ENCODE peak calls at places on chromosomes 16 and 17, in nine cellular contexts. One of them, this sample, is unnamed. For H3K4me1, the result is how much of the 10 kb centered on the place peaks cover.

GRCh38 chr17:44916781-44917241 is 1.5 kb upstream of the GFAP start:
- DNase-seq in left lung: peak
- DNase-seq in mesenchymal stem cell: no peak
- DNase-seq in stomach: no peak
- DNase-seq in heart left ventricle: peak
- DNase-seq in left ventricle myocardium inferior: peak
- DNase-seq in cardiac muscle cell: peak
- DNase-seq in psoas muscle: peak
- DNase-seq in hepatocyte: peak
- DNase-seq in this sample: peak

GRCh38 chr17:56939869-56940484 is 20.9 kb downstream of the COIL start:
- DNase-seq in psoas muscle: no peak
- DNase-seq in cardiac muscle cell: peak
- DNase-seq in left lung: no peak
- DNase-seq in stomach: no peak
- DNase-seq in left ventricle myocardium inferior: no peak
- DNase-seq in mesenchymal stem cell: peak
- DNase-seq in heart left ventricle: no peak
- DNase-seq in hepatocyte: peak
- DNase-seq in this sample: no peak

GRCh38 chr16:69567031-69567680 is 1.4 kb downstream of the NFAT5 start:
- DNase-seq in heart left ventricle: no peak
- DNase-seq in left ventricle myocardium inferior: no peak
- DNase-seq in mesenchymal stem cell: no peak
- DNase-seq in left lung: no peak
- DNase-seq in stomach: no peak
- DNase-seq in psoas muscle: no peak
- DNase-seq in hepatocyte: peak
- DNase-seq in cardiac muscle cell: no peak
- DNase-seq in this sample: no peak

GRCh38 chr16:51839697-51840462 is 688.8 kb upstream of the SALL1 start:
- DNase-seq in psoas muscle: no peak
- DNase-seq in hepatocyte: no peak
- DNase-seq in cardiac muscle cell: no peak
- DNase-seq in stomach: no peak
- DNase-seq in mesenchymal stem cell: peak
- DNase-seq in left ventricle myocardium inferior: no peak
- DNase-seq in left lung: no peak
- DNase-seq in heart left ventricle: no peak
- DNase-seq in this sample: no peak

GRCh38 chr16:4330277-4330882 is 14.5 kb downstream of the GLIS2 start:
- DNase-seq in mesenchymal stem cell: peak
- DNase-seq in psoas muscle: peak
- DNase-seq in hepatocyte: peak
- DNase-seq in left lung: peak
- DNase-seq in stomach: peak
- DNase-seq in cardiac muscle cell: peak
- DNase-seq in left ventricle myocardium inferior: peak
- DNase-seq in heart left ventricle: peak
- DNase-seq in this sample: peak

GRCh38 chr16:88685156-88686061 is 898 bp downstream of the SNAI3 start:
- DNase-seq in cardiac muscle cell: peak
- DNase-seq in left lung: peak
- DNase-seq in psoas muscle: no peak
- DNase-seq in hepatocyte: peak
- DNase-seq in heart left ventricle: no peak
- DNase-seq in left ventricle myocardium inferior: no peak
- DNase-seq in stomach: no peak
- DNase-seq in mesenchymal stem cell: peak
- DNase-seq in this sample: peak

GRCh38 chr17:78263063-78263735 is 31.8 kb downstream of the TMEM235 start:
- DNase-seq in psoas muscle: no peak
- DNase-seq in left lung: peak
- DNase-seq in heart left ventricle: peak
- DNase-seq in stomach: peak
- DNase-seq in cardiac muscle cell: peak
- DNase-seq in mesenchymal stem cell: peak
- DNase-seq in left ventricle myocardium inferior: peak
- DNase-seq in hepatocyte: peak
- DNase-seq in this sample: peak

GRCh38 chr17:6467567-6467966 is 23.3 kb downstream of the PIMREG start:
- DNase-seq in psoas muscle: no peak
- DNase-seq in stomach: no peak
- DNase-seq in cardiac muscle cell: no peak
- DNase-seq in left ventricle myocardium inferior: no peak
- DNase-seq in hepatocyte: no peak
- DNase-seq in heart left ventricle: no peak
- DNase-seq in mesenchymal stem cell: no peak
- DNase-seq in left lung: no peak
- DNase-seq in this sample: no peak

GRCh38 chr17:77208217-77208808 is 67.5 kb downstream of the SEC14L1 start:
- DNase-seq in heart left ventricle: peak
- DNase-seq in cardiac muscle cell: peak
- DNase-seq in psoas muscle: no peak
- DNase-seq in left ventricle myocardium inferior: no peak
- DNase-seq in hepatocyte: peak
- DNase-seq in stomach: peak
- DNase-seq in left lung: no peak
- DNase-seq in mesenchymal stem cell: peak
- DNase-seq in this sample: no peak

GRCh38 chr17:81691196-81691595 is 7.4 kb downstream of the HGS start:
- DNase-seq in stomach: no peak
- DNase-seq in mesenchymal stem cell: no peak
- DNase-seq in cardiac muscle cell: no peak
- DNase-seq in hepatocyte: no peak
- DNase-seq in left ventricle myocardium inferior: no peak
- DNase-seq in left lung: no peak
- DNase-seq in heart left ventricle: no peak
- DNase-seq in psoas muscle: no peak
- DNase-seq in this sample: no peak

GRCh38 chr16:85137323-85138072 is 25.2 kb upstream of the CIBAR2 start:
- DNase-seq in stomach: peak
- DNase-seq in mesenchymal stem cell: peak
- DNase-seq in psoas muscle: peak
- DNase-seq in heart left ventricle: peak
- DNase-seq in hepatocyte: peak
- DNase-seq in left lung: peak
- DNase-seq in cardiac muscle cell: peak
- DNase-seq in left ventricle myocardium inferior: peak
- DNase-seq in this sample: peak
- H3K4me1 ChIP-seq in stomach: under half
- H3K4me1 ChIP-seq in mesenchymal stem cell: under half
- H3K4me1 ChIP-seq in psoas muscle: under half
- H3K4me1 ChIP-seq in heart left ventricle: under half
- H3K4me1 ChIP-seq in hepatocyte: under half
- H3K4me1 ChIP-seq in left lung: under half
- H3K4me1 ChIP-seq in cardiac muscle cell: under half
- H3K4me1 ChIP-seq in left ventricle myocardium inferior: half or more
- H3K4me1 ChIP-seq in this sample: under half

GRCh38 chr17:32623196-32623595 is 136.4 kb downstream of the CDK5R1 start:
- DNase-seq in heart left ventricle: no peak
- DNase-seq in stomach: no peak
- DNase-seq in left ventricle myocardium inferior: no peak
- DNase-seq in hepatocyte: no peak
- DNase-seq in psoas muscle: no peak
- DNase-seq in left lung: no peak
- DNase-seq in cardiac muscle cell: no peak
- DNase-seq in mesenchymal stem cell: no peak
- DNase-seq in this sample: no peak

GRCh38 chr17:32625971-32626370 is 139.2 kb downstream of the CDK5R1 start:
- DNase-seq in hepatocyte: no peak
- DNase-seq in heart left ventricle: no peak
- DNase-seq in left ventricle myocardium inferior: no peak
- DNase-seq in mesenchymal stem cell: no peak
- DNase-seq in left lung: no peak
- DNase-seq in stomach: peak
- DNase-seq in psoas muscle: no peak
- DNase-seq in cardiac muscle cell: no peak
- DNase-seq in this sample: no peak

GRCh38 chr17:32626371-32626770 is 139.6 kb downstream of the CDK5R1 start:
- DNase-seq in left lung: no peak
- DNase-seq in stomach: no peak
- DNase-seq in left ventricle myocardium inferior: no peak
- DNase-seq in heart left ventricle: no peak
- DNase-seq in hepatocyte: no peak
- DNase-seq in mesenchymal stem cell: no peak
- DNase-seq in psoas muscle: no peak
- DNase-seq in cardiac muscle cell: no peak
- DNase-seq in this sample: no peak

GRCh38 chr17:32622540-32622939 is 135.7 kb downstream of the CDK5R1 start:
- DNase-seq in hepatocyte: no peak
- DNase-seq in cardiac muscle cell: no peak
- DNase-seq in left ventricle myocardium inferior: no peak
- DNase-seq in psoas muscle: no peak
- DNase-seq in left lung: no peak
- DNase-seq in mesenchymal stem cell: no peak
- DNase-seq in stomach: no peak
- DNase-seq in heart left ventricle: no peak
- DNase-seq in this sample: no peak

GRCh38 chr17:32621612-32622312 is 135.0 kb downstream of the CDK5R1 start:
- DNase-seq in hepatocyte: no peak
- DNase-seq in mesenchymal stem cell: peak
- DNase-seq in left lung: no peak
- DNase-seq in psoas muscle: no peak
- DNase-seq in heart left ventricle: no peak
- DNase-seq in left ventricle myocardium inferior: no peak
- DNase-seq in stomach: no peak
- DNase-seq in cardiac muscle cell: no peak
- DNase-seq in this sample: no peak
- H3K27ac ChIP-seq in hepatocyte: no peak
- H3K27ac ChIP-seq in mesenchymal stem cell: no peak
- H3K27ac ChIP-seq in left lung: no peak
- H3K27ac ChIP-seq in psoas muscle: no peak
- H3K27ac ChIP-seq in heart left ventricle: no peak
- H3K27ac ChIP-seq in left ventricle myocardium inferior: no peak
- H3K27ac ChIP-seq in stomach: no peak
- H3K27ac ChIP-seq in cardiac muscle cell: no peak
- H3K27ac ChIP-seq in this sample: no peak

GRCh38 chr16:84927621-84928591 is 83.4 kb downstream of the ZDHHC7 start:
- DNase-seq in hepatocyte: no peak
- DNase-seq in left lung: no peak
- DNase-seq in psoas muscle: no peak
- DNase-seq in heart left ventricle: peak
- DNase-seq in mesenchymal stem cell: no peak
- DNase-seq in cardiac muscle cell: no peak
- DNase-seq in stomach: no peak
- DNase-seq in left ventricle myocardium inferior: peak
- DNase-seq in this sample: peak

GRCh38 chr16:84925773-84926372 is 85.5 kb downstream of the ZDHHC7 start:
- DNase-seq in left lung: no peak
- DNase-seq in cardiac muscle cell: no peak
- DNase-seq in left ventricle myocardium inferior: no peak
- DNase-seq in psoas muscle: no peak
- DNase-seq in mesenchymal stem cell: no peak
- DNase-seq in heart left ventricle: no peak
- DNase-seq in hepatocyte: no peak
- DNase-seq in stomach: no peak
- DNase-seq in this sample: no peak

GRCh38 chr16:84925092-84925772 is 86.1 kb downstream of the ZDHHC7 start:
- DNase-seq in heart left ventricle: peak
- DNase-seq in psoas muscle: peak
- DNase-seq in left ventricle myocardium inferior: peak
- DNase-seq in stomach: peak
- DNase-seq in mesenchymal stem cell: no peak
- DNase-seq in cardiac muscle cell: peak
- DNase-seq in left lung: peak
- DNase-seq in hepatocyte: peak
- DNase-seq in this sample: peak

GRCh38 chr16:84924339-84925091 is 86.8 kb downstream of the ZDHHC7 start:
- DNase-seq in hepatocyte: no peak
- DNase-seq in left lung: no peak
- DNase-seq in mesenchymal stem cell: no peak
- DNase-seq in psoas muscle: peak
- DNase-seq in stomach: no peak
- DNase-seq in left ventricle myocardium inferior: peak
- DNase-seq in heart left ventricle: peak
- DNase-seq in cardiac muscle cell: peak
- DNase-seq in this sample: peak

DNA sequence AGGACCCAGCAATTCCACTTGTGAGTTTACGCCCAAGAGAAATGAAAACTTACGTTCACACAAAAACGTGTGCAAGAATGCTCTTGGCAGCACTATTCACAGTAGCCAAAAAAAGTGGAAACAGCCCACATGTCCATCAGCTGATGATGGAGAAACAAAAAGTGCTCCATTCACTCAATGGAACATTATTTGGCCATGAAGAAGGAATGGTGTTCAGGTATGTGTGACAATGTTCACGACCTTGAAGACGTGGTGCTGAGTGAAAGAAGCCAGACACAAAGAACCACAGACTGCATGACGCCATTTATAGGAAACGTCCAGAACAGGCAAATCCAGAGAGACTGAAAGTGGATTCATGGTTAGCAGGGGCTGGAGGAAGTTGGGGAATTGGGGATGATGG is 84.9 kb downstream of the ZDHHC7 start:
- DNase-seq in hepatocyte: no peak
- DNase-seq in mesenchymal stem cell: no peak
- DNase-seq in left lung: no peak
- DNase-seq in heart left ventricle: no peak
- DNase-seq in cardiac muscle cell: no peak
- DNase-seq in psoas muscle: no peak
- DNase-seq in stomach: no peak
- DNase-seq in left ventricle myocardium inferior: no peak
- DNase-seq in this sample: no peak
- H3K4me1 ChIP-seq in hepatocyte: under half
- H3K4me1 ChIP-seq in mesenchymal stem cell: under half
- H3K4me1 ChIP-seq in left lung: under half
- H3K4me1 ChIP-seq in heart left ventricle: under half
- H3K4me1 ChIP-seq in cardiac muscle cell: under half
- H3K4me1 ChIP-seq in psoas muscle: under half
- H3K4me1 ChIP-seq in stomach: half or more
- H3K4me1 ChIP-seq in left ventricle myocardium inferior: half or more
- H3K4me1 ChIP-seq in this sample: under half

GRCh38 chr17:80457236-80457856 is 19.1 kb downstream of the NPTX1 start:
- DNase-seq in psoas muscle: no peak
- DNase-seq in left lung: peak
- DNase-seq in hepatocyte: no peak
- DNase-seq in heart left ventricle: no peak
- DNase-seq in left ventricle myocardium inferior: no peak
- DNase-seq in mesenchymal stem cell: no peak
- DNase-seq in stomach: no peak
- DNase-seq in cardiac muscle cell: no peak
- DNase-seq in this sample: no peak

GRCh38 chr17:80461527-80462166 is 14.8 kb downstream of the NPTX1 start:
- DNase-seq in cardiac muscle cell: no peak
- DNase-seq in hepatocyte: no peak
- DNase-seq in psoas muscle: no peak
- DNase-seq in left ventricle myocardium inferior: no peak
- DNase-seq in mesenchymal stem cell: no peak
- DNase-seq in stomach: no peak
- DNase-seq in left lung: no peak
- DNase-seq in heart left ventricle: no peak
- DNase-seq in this sample: no peak

GRCh38 chr17:80458016-80458415 is 18.4 kb downstream of the NPTX1 start:
- DNase-seq in cardiac muscle cell: no peak
- DNase-seq in psoas muscle: no peak
- DNase-seq in hepatocyte: no peak
- DNase-seq in left lung: peak
- DNase-seq in mesenchymal stem cell: no peak
- DNase-seq in left ventricle myocardium inferior: no peak
- DNase-seq in heart left ventricle: no peak
- DNase-seq in stomach: no peak
- DNase-seq in this sample: no peak

GRCh38 chr17:80463784-80464400 is 12.5 kb downstream of the NPTX1 start:
- DNase-seq in psoas muscle: no peak
- DNase-seq in stomach: no peak
- DNase-seq in left ventricle myocardium inferior: no peak
- DNase-seq in mesenchymal stem cell: no peak
- DNase-seq in cardiac muscle cell: no peak
- DNase-seq in hepatocyte: no peak
- DNase-seq in heart left ventricle: no peak
- DNase-seq in left lung: no peak
- DNase-seq in this sample: no peak

GRCh38 chr17:80460286-80460881 is 16.0 kb downstream of the NPTX1 start:
- DNase-seq in left ventricle myocardium inferior: no peak
- DNase-seq in cardiac muscle cell: no peak
- DNase-seq in stomach: no peak
- DNase-seq in mesenchymal stem cell: no peak
- DNase-seq in hepatocyte: no peak
- DNase-seq in heart left ventricle: peak
- DNase-seq in psoas muscle: no peak
- DNase-seq in left lung: no peak
- DNase-seq in this sample: no peak
- H3K27ac ChIP-seq in left ventricle myocardium inferior: peak
- H3K27ac ChIP-seq in cardiac muscle cell: no peak
- H3K27ac ChIP-seq in stomach: peak
- H3K27ac ChIP-seq in mesenchymal stem cell: no peak
- H3K27ac ChIP-seq in hepatocyte: no peak
- H3K27ac ChIP-seq in heart left ventricle: no peak
- H3K27ac ChIP-seq in psoas muscle: peak
- H3K27ac ChIP-seq in left lung: no peak
- H3K27ac ChIP-seq in this sample: no peak

This sample was measured in aorta.